ENCODE peak calls at places on chromosomes 3 and 15, in seven cellular contexts. C, M, H, Q, N, J and Z are unnamed samples.

GRCh38 chr3:13274874-13275332 is 145.2 kb downstream of the NUP210 start:
- DNase-seq in J (no peak), H (no peak), M (no peak), Q (no peak), N (no peak), C (peak), Z (no peak)

GRCh38 chr15:31306426-31307269 is 20.0 kb upstream of the KLF13 start:
- DNase-seq in C (peak), N (no peak), H (peak), Q (peak), J (no peak), M (peak), Z (peak)

GRCh38 chr3:157129782-157130137 is 30.2 kb downstream of the CCNL1 start:
- DNase-seq in M (peak), C (no peak), J (no peak), H (no peak), Q (no peak), N (no peak), Z (no peak)

GRCh38 chr3:57158813-57159678 is 6.1 kb downstream of the IL17RD start:
- DNase-seq in N (no peak), Q (no peak), C (no peak), H (no peak), J (no peak), M (peak), Z (no peak)

GRCh38 chr15:84731774-84732173 is 15.8 kb upstream of the SEC11A start:
- DNase-seq in Q (no peak), J (no peak), N (no peak), H (no peak), C (no peak), M (no peak), Z (no peak)

GRCh38 chr3:23174426-23175039 is 28.6 kb upstream of the UBE2E2 start:
- DNase-seq in N (no peak), H (no peak), M (no peak), C (no peak), Q (no peak), J (no peak), Z (no peak)

GRCh38 chr3:107650788-107651187 is 128.0 kb downstream of the BBX start:
- DNase-seq in J (no peak), M (no peak), C (no peak), N (no peak), H (no peak), Q (no peak), Z (no peak)

GRCh38 chr3:62109534-62109933 is 263.8 kb downstream of the FEZF2 start:
- DNase-seq in N (no peak), C (no peak), J (no peak), Q (no peak), M (peak), H (peak), Z (no peak)

GRCh38 chr3:71942432-71942831 is 157.5 kb upstream of the PROK2 start:
- DNase-seq in Q (no peak), C (no peak), M (no peak), J (no peak), N (no peak), H (no peak), Z (no peak)

GRCh38 chr3:89624494-89624893 is 517.1 kb downstream of the EPHA3 start:
- DNase-seq in M (no peak), H (no peak), N (no peak), Q (no peak), C (no peak), J (no peak), Z (no peak)

GRCh38 chr3:63980830-63981498 is 42.3 kb downstream of the PSMD6 start:
- DNase-seq in N (no peak), C (no peak), Q (no peak), M (no peak), J (no peak), H (no peak), Z (no peak)

GRCh38 chr3:98784666-98785600 is 21.8 kb downstream of the ST3GAL6 start:
- DNase-seq in M (peak), C (no peak), Q (no peak), J (no peak), H (peak), N (no peak), Z (no peak)

GRCh38 chr3:134252766-134253165 is 2.1 kb upstream of the RYK start:
- DNase-seq in M (no peak), C (no peak), N (no peak), J (no peak), H (no peak), Q (no peak), Z (no peak)

GRCh38 chr3:103976931-103977339 is 1389.8 kb upstream of the ALCAM start:
- DNase-seq in H (no peak), C (no peak), M (no peak), J (no peak), Q (no peak), N (no peak), Z (no peak)

DNA sequence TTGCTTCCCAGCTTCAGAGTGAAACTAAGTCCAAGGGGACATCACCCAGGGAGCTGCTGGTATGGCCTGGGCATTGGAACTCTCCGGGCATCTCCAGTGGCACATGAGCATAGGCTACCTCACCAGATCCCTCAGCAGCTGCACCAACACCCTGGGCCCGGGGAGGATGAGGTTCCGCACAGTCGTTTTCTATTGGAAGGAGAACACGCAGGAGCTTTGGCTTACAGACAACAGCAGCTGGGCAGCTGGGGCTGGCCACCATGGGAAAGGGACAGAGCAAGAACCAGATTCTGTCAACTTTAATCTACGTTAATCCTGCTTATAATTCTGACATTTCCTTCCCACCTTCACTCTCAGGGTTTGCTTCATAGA is 65.5 kb downstream of the MYO1E start:
- DNase-seq in H (no peak), M (no peak), C (no peak), Q (peak), J (no peak), N (no peak), Z (no peak)
- H3K27ac ChIP-seq in H (peak), M (no peak), C (no peak), Q (peak), J (peak), N (peak), Z (peak)

GRCh38 chr3:31466016-31466415 is 66.7 kb upstream of the STT3B start:
- DNase-seq in N (no peak), Q (no peak), C (no peak), H (no peak), J (no peak), M (no peak), Z (no peak)

GRCh38 chr3:31462050-31462569 is 70.6 kb upstream of the STT3B start:
- DNase-seq in Q (no peak), C (no peak), N (no peak), M (peak), H (no peak), J (no peak), Z (no peak)

GRCh38 chr3:31456373-31456772 is 76.4 kb upstream of the STT3B start:
- DNase-seq in C (no peak), H (no peak), M (no peak), J (no peak), Q (no peak), N (no peak), Z (no peak)

GRCh38 chr3:31466866-31467265 is 65.9 kb upstream of the STT3B start:
- DNase-seq in H (no peak), C (no peak), M (no peak), Q (no peak), J (no peak), N (no peak), Z (no peak)

DNA sequence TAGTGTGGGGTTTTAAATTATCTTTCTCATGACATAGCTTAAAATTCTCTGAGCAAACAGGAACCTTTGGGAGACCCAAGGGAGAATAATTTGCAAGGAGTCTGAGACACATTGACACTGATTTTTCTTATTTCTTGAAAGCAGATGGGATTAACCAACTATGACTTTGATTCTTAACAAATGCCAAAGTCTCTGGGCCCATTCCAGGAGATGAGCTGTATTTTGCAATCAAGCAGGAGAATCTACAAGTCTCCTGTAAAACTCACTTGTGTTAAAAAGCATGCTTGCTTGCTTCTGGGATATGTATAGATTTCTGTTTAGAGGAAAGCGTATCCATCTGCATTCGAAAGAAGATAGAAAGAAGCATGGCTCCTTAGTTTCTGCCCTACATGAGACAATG is 71.3 kb upstream of the STT3B start:
- DNase-seq in C (no peak), H (no peak), M (no peak), J (no peak), N (no peak), Q (no peak), Z (no peak)
- H3K27ac ChIP-seq in C (no peak), H (no peak), M (no peak), J (no peak), N (no peak), Q (no peak), Z (no peak)

GRCh38 chr3:33000698-33001385 is 49.4 kb downstream of the CCR4 start:
- DNase-seq in Q (no peak), M (no peak), C (no peak), N (no peak), H (no peak), J (no peak), Z (no peak)

GRCh38 chr3:32996755-32997091 is 45.3 kb downstream of the CCR4 start:
- DNase-seq in Q (no peak), C (no peak), H (no peak), N (no peak), M (no peak), J (no peak), Z (no peak)

GRCh38 chr3:32996046-32996754 is 44.8 kb downstream of the CCR4 start:
- DNase-seq in N (no peak), C (no peak), H (no peak), Q (no peak), J (no peak), M (no peak), Z (no peak)

GRCh38 chr3:33001889-33002288 is 50.4 kb downstream of the CCR4 start:
- DNase-seq in Q (no peak), J (no peak), N (no peak), M (no peak), H (no peak), C (no peak), Z (no peak)

GRCh38 chr3:32998631-32999451 is 47.4 kb downstream of the CCR4 start:
- DNase-seq in N (no peak), J (no peak), H (no peak), Q (no peak), C (no peak), M (no peak), Z (no peak)
- H3K27ac ChIP-seq in N (no peak), J (no peak), H (no peak), Q (no peak), C (no peak), M (no peak), Z (no peak)

GRCh38 chr3:188278717-188279324 is 124.9 kb downstream of the LPP start:
- DNase-seq in N (no peak), M (no peak), C (no peak), H (no peak), Q (no peak), J (no peak), Z (no peak)
- H3K27ac ChIP-seq in N (peak), M (no peak), C (peak), H (no peak), Q (no peak), J (peak), Z (no peak)

GRCh38 chr3:190586631-190587000 is 72.7 kb downstream of the IL1RAP start:
- DNase-seq in H (peak), Q (no peak), N (peak), J (no peak), C (no peak), M (peak), Z (peak)
- H3K27ac ChIP-seq in H (peak), Q (no peak), N (peak), J (no peak), C (no peak), M (peak), Z (peak)

GRCh38 chr3:188218571-188218970 is 64.6 kb downstream of the LPP start:
- DNase-seq in M (no peak), N (no peak), Q (no peak), J (no peak), C (no peak), H (no peak), Z (no peak)
- H3K27ac ChIP-seq in M (no peak), N (peak), Q (no peak), J (no peak), C (peak), H (no peak), Z (no peak)